ENCODE peak calls at places on chromosomes 16 and 17, in eight cellular contexts. A is cardiac muscle cell, Z is H1, R is lung, K is GM12865, V is BJ, E is lower leg skin, C is HFF-Myc. Q is an unnamed sample.

GRCh38 chr16:74892574-74893461 is 92.1 kb downstream of the WDR59 start:
- DNase-seq in Z (no peak), R (no peak), E (no peak), K (no peak), C (no peak), A (no peak), V (no peak), Q (no peak)

GRCh38 chr17:45131616-45132301 is 556 bp downstream of the PLCD3 start:
- DNase-seq in R (no peak), K (peak), C (no peak), E (no peak), A (peak), Z (no peak), V (no peak), Q (peak)

GRCh38 chr17:14826361-14826760 is 438.8 kb downstream of the PMP22 start:
- DNase-seq in Z (no peak), V (no peak), E (no peak), C (no peak), R (no peak), A (no peak), K (no peak), Q (peak)

GRCh38 chr17:17768415-17769088 is 68.2 kb downstream of the SREBF1 start:
- DNase-seq in K (no peak), Z (no peak), A (no peak), V (no peak), C (no peak), E (no peak), R (no peak), Q (no peak)

GRCh38 chr16:48687421-48688038 is 77.5 kb upstream of the N4BP1 start:
- DNase-seq in R (peak), C (peak), A (peak), Z (no peak), K (peak), V (peak), E (no peak), Q (peak)

GRCh38 chr16:68229431-68230175 is 6.3 kb downstream of the ESRP2 start:
- DNase-seq in E (peak), A (peak), C (peak), V (no peak), Z (no peak), K (peak), R (no peak), Q (peak)

GRCh38 chr16:89723279-89724250 is 2.2 kb downstream of the ZNF276 start:
- DNase-seq in K (no peak), C (no peak), R (no peak), A (no peak), V (no peak), Z (no peak), E (no peak), Q (no peak)

GRCh38 chr17:20072692-20072992 is 63.5 kb downstream of the SPECC1 start:
- DNase-seq in V (no peak), E (no peak), C (no peak), A (no peak), R (no peak), K (no peak), Z (no peak), Q (no peak)

GRCh38 chr16:82888616-82889015 is 261.8 kb downstream of the CDH13 start:
- DNase-seq in V (peak), K (no peak), C (peak), R (no peak), Z (no peak), A (no peak), E (no peak), Q (peak)

GRCh38 chr16:3518292-3518982 is 17.6 kb downstream of the CLUAP1 start:
- DNase-seq in C (no peak), Z (no peak), A (no peak), V (no peak), R (no peak), E (no peak), K (no peak), Q (no peak)

GRCh38 chr16:78987676-78988075 is 612.9 kb downstream of the MAF start:
- DNase-seq in E (no peak), R (no peak), V (no peak), C (no peak), K (no peak), Z (no peak), A (no peak), Q (no peak)

GRCh38 chr16:74635303-74635702 is 28.4 kb upstream of the GLG1 start:
- DNase-seq in K (no peak), C (no peak), R (no peak), Z (no peak), E (no peak), A (no peak), V (no peak), Q (no peak)

GRCh38 chr16:48537909-48538745 is 71.9 kb downstream of the N4BP1 start:
- DNase-seq in A (no peak), V (no peak), R (peak), Z (no peak), E (no peak), C (no peak), K (no peak), Q (no peak)

GRCh38 chr16:78816499-78817441 is 717.3 kb downstream of the WWOX start:
- DNase-seq in K (no peak), Z (no peak), A (no peak), C (no peak), E (no peak), V (no peak), R (no peak), Q (no peak)

GRCh38 chr16:13936596-13937081 is 16.7 kb downstream of the ERCC4 start:
- DNase-seq in E (no peak), C (no peak), R (no peak), K (no peak), V (no peak), A (no peak), Z (no peak), Q (no peak)

GRCh38 chr17:45300060-45300751 is 16.6 kb downstream of the MAP3K14 start:
- DNase-seq in V (no peak), R (no peak), A (no peak), C (no peak), E (no peak), K (peak), Z (no peak), Q (no peak)

GRCh38 chr16:31464348-31464769 is 5.1 kb downstream of the ARMC5 start:
- DNase-seq in C (no peak), E (no peak), K (no peak), A (no peak), Z (no peak), R (no peak), V (no peak), Q (no peak)

GRCh38 chr17:17356931-17357270 is 53.7 kb downstream of the NT5M start:
- DNase-seq in E (peak), C (no peak), V (no peak), A (no peak), Z (no peak), K (no peak), R (no peak), Q (no peak)

GRCh38 chr16:84244728-84245127 is 4.9 kb upstream of the KCNG4 start:
- DNase-seq in A (no peak), R (no peak), K (no peak), V (no peak), C (no peak), Z (no peak), E (no peak), Q (no peak)

GRCh38 chr17:77891602-77892001 is 66.9 kb upstream of the TNRC6C start:
- DNase-seq in C (no peak), Z (no peak), A (no peak), V (no peak), R (no peak), K (no peak), E (no peak), Q (no peak)

GRCh38 chr17:73311781-73312641 is at the start of gene CDC42EP4:
- DNase-seq in K (peak), Z (no peak), A (peak), E (peak), V (peak), R (peak), C (no peak), Q (peak)

GRCh38 chr16:14286381-14287230 is 215.5 kb downstream of the MRTFB start:
- DNase-seq in R (no peak), C (no peak), V (no peak), E (no peak), Z (no peak), A (no peak), K (peak), Q (no peak)

GRCh38 chr16:79767597-79768280 is 167.2 kb upstream of the MAF start:
- DNase-seq in Z (no peak), V (no peak), E (no peak), C (no peak), A (no peak), K (peak), R (no peak), Q (no peak)

GRCh38 chr17:4583796-4584124 is 569 bp upstream of the SMTNL2 start:
- DNase-seq in C (no peak), Z (no peak), A (peak), R (no peak), E (no peak), K (no peak), V (no peak), Q (peak)
- TF ChIP-seq CTCF in C (peak), Z (peak), A (peak), R (no peak), E (no peak), K (no peak), V (peak), Q (peak)

GRCh38 chr16:2278272-2278608 is 10.3 kb upstream of the RNPS1 start:
- DNase-seq in C (no peak), E (no peak), V (no peak), K (no peak), R (no peak), A (no peak), Z (no peak), Q (no peak)
- TF ChIP-seq CTCF in C (peak), E (no peak), V (no peak), K (no peak), R (no peak), A (peak), Z (peak), Q (no peak)

DNA sequence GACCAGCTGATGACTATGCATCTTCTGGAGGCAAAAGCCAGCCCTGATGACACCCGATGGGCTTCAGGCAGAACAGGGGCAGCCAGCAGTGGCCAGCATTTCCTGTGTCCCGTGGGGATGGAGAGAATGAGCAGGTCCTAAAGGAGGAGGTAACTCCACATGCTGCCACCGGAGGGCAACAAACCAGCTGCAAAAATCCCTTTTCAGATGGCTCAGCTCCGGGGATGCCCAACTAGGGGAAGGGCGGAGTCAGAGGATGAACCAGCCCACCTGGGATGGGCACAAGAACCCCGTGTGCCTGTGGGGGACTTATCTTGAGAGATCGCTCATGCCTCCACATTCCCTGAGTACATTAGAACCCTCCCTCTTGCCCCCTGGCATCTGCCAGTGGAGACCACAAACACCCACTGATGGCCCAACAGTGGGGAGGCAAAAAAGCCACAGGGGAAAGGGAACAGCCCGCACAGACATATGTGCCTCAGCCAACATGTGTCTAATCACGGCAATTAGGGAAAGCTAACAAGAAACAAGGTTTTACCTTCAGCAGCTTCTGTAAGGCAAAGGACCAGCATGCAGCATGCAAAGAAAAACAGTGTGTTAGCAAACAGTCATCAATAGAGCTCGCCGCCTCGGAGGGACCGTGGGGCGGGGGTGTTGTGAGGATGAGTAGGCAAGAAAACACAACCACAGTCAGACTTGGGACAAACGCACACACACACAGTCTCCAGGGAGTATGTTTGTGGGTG is 64.1 kb downstream of the MYO18A start:
- DNase-seq in R (peak), V (no peak), K (peak), A (peak), Z (peak), C (no peak), E (no peak), Q (peak)
- TF ChIP-seq CTCF in R (no peak), V (peak), K (no peak), A (peak), Z (peak), C (peak), E (no peak), Q (peak)

DNA sequence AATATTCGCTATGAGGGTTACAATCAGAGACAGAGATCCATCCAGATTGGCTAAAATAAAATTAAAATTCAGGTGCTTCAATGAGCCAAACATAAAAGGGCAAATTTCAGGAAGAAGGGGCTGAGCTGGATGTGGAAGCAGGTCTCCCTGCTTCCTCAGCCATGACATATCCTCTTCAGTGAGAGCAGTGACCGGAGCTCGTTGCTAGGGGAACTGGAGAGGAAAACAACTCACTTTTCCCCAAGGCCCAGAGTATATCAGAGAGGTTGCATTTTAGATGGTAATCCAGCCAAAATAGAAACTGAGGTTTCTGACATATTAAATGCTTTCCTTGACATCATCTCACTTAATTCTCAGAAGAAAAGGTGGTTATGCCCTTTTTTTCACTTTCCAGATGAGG is 503.5 kb downstream of the HS3ST4 start:
- DNase-seq in R (no peak), C (no peak), K (no peak), E (no peak), A (no peak), V (no peak), Z (no peak), Q (peak)
- TF ChIP-seq CTCF in R (no peak), C (no peak), K (no peak), E (no peak), A (no peak), V (no peak), Z (no peak), Q (no peak)

GRCh38 chr16:56279132-56279531 is 87.8 kb downstream of the GNAO1 start:
- DNase-seq in R (no peak), A (no peak), V (no peak), E (no peak), Z (no peak), C (no peak), K (peak), Q (no peak)

GRCh38 chr16:56279914-56280313 is 88.6 kb downstream of the GNAO1 start:
- DNase-seq in V (no peak), R (no peak), A (no peak), Z (no peak), E (no peak), K (no peak), C (no peak), Q (no peak)

GRCh38 chr16:56282455-56282854 is 91.2 kb downstream of the GNAO1 start:
- DNase-seq in V (no peak), E (no peak), A (no peak), R (no peak), K (no peak), Z (no peak), C (no peak), Q (no peak)

GRCh38 chr16:56278196-56278855 is 87.0 kb downstream of the GNAO1 start:
- DNase-seq in R (no peak), Z (no peak), K (no peak), C (no peak), A (no peak), E (peak), V (no peak), Q (no peak)

GRCh38 chr16:56281256-56281805 is 90.0 kb downstream of the GNAO1 start:
- DNase-seq in K (no peak), R (no peak), C (no peak), Z (peak), V (no peak), E (no peak), A (no peak), Q (no peak)
- TF ChIP-seq CTCF in K (peak), R (no peak), C (peak), Z (no peak), V (peak), E (no peak), A (peak), Q (peak)

GRCh38 chr16:21301168-21301894 is 23.2 kb upstream of the CRYM start:
- DNase-seq in E (peak), Z (peak), V (no peak), C (peak), K (peak), R (peak), A (peak), Q (peak)
- TF ChIP-seq CTCF in E (peak), Z (peak), V (peak), C (peak), K (peak), R (no peak), A (peak), Q (no peak)

DNA sequence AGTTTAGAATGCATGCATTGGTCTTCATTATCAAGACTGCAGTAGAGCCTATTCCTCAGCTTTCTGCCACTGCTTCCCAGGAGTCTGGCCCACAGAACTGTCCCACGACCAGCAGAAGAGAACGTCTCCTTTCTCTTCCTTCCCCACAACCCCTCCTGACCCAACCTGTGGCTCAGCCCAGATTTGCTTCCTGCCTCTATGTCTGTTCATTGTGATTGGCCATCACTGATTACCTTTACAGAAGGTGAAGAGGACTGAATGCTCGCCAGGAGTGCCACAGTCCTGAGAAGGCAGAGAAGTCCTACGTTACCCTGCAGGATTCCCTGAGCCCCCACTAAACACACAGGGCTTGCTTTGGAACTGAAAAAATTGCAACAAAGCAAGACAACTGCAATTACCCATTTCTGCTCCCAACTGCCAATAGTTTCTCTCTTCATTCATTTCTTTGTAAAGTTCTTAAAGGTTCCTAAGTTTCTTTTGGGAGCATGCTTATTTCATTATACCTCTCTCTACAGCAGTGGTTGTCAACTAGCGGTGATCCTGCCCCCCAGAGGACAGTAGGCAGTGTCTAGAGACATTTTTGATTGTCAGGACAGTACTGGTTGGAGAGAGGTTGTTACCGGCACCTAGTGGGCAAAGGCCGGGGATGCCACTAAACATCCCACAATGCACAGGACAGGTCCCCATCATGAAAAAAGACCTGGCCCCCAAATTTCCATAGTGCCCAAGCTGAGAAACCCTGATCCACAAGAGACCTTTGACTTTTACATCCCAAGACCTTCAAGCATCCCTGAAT is 4.5 kb upstream of the NAT9 start:
- DNase-seq in R (no peak), C (no peak), A (no peak), E (no peak), V (no peak), Z (no peak), K (peak), Q (no peak)
- TF ChIP-seq CTCF in R (no peak), C (peak), A (peak), E (no peak), V (peak), Z (peak), K (peak), Q (peak)

GRCh38 chr17:8417806-8418205 is 17.9 kb upstream of the NDEL1 start:
- DNase-seq in E (no peak), V (no peak), Z (no peak), R (no peak), A (no peak), K (no peak), C (no peak), Q (no peak)
- TF ChIP-seq CTCF in E (no peak), V (no peak), Z (no peak), R (no peak), A (no peak), K (no peak), C (no peak), Q (no peak)

GRCh38 chr17:62723842-62724241 is 84.3 kb downstream of the MARCHF10 start:
- DNase-seq in E (no peak), Z (no peak), C (no peak), R (no peak), V (no peak), A (no peak), K (no peak), Q (no peak)

GRCh38 chr17:62724398-62725146 is 83.5 kb downstream of the MARCHF10 start:
- DNase-seq in E (peak), V (no peak), C (no peak), A (no peak), Z (no peak), K (peak), R (no peak), Q (no peak)

GRCh38 chr17:62732125-62732524 is 76.0 kb downstream of the MARCHF10 start:
- DNase-seq in E (no peak), R (no peak), K (no peak), C (no peak), V (no peak), A (no peak), Z (no peak), Q (no peak)

GRCh38 chr17:62725791-62726249 is 82.3 kb downstream of the MARCHF10 start:
- DNase-seq in K (no peak), E (no peak), A (no peak), V (no peak), R (no peak), Z (no peak), C (no peak), Q (no peak)

DNA sequence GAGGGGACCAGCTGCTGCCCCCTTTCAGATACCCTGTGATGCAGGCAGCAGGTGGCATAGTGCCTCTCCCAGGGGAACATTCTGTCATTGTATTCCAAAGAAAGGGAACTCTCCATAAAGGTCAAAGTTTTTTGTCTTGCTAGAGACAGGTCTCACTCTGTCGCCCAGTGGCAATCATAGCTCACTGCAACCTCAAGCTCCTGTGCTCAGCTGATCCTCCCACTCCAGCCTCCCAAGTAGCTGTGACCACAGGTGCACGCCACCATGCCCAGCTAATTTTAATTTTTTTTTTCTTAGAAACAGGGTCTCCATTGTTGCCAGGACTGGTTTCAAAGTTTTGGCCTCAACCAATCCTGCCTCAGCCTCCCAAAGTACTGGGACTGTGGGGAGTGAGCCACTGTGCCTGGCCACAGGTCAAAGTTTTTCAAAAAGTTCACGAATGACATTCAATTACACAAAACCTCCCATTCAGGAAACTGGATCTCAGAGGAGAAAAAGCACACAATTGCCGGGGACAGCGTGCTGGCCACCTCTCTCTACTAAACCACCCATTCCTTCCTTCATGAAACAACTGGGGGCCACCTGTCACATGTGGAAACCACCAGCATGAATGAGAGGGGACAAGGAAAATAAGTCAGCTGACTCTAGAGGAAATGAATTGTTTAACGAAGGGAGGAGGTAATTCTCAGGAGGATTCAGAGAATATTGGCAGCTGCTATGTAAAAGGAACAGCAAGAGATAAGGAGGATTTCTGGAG is 80.0 kb downstream of the MARCHF10 start:
- DNase-seq in K (peak), R (no peak), V (no peak), E (peak), Z (no peak), A (no peak), C (no peak), Q (no peak)
- TF ChIP-seq CTCF in K (no peak), R (no peak), V (no peak), E (no peak), Z (peak), A (no peak), C (no peak), Q (no peak)

GRCh38 chr16:87850009-87851006 is 19.0 kb downstream of the SLC7A5 start:
- DNase-seq in E (no peak), A (peak), V (no peak), K (peak), Z (no peak), R (peak), C (no peak), Q (peak)
- TF ChIP-seq CTCF in E (peak), A (peak), V (peak), K (peak), Z (peak), R (peak), C (peak), Q (peak)